ENCODE peak calls at places on chromosomes 13 and 19, in eight cellular contexts. One of them, this sample, is unnamed.

GRCh38 chr19:45123440-45123850 is 30.5 kb downstream of the PPP1R37 start:
- DNase-seq in pulmonary artery endothelial cell: no peak
- DNase-seq in posterior vena cava: no peak
- DNase-seq in GM13976: no peak
- DNase-seq in cardiac muscle cell: no peak
- DNase-seq in hepatic stellate cell: no peak
- DNase-seq in NCI-H774: no peak
- DNase-seq in activated CD4-positive, alpha-beta T cell treated with anti-CD3 and anti-CD28 coated beads, Interleukin-2, amount 10 ng/mL, durations not matched to agents 7 days and 5 days: no peak
- DNase-seq in this sample: no peak

GRCh38 chr13:49858183-49858856 is 65.8 kb upstream of the KPNA3 start:
- DNase-seq in NCI-H774: no peak
- DNase-seq in GM13976: no peak
- DNase-seq in activated CD4-positive, alpha-beta T cell treated with anti-CD3 and anti-CD28 coated beads, Interleukin-2, amount 10 ng/mL, durations not matched to agents 7 days and 5 days: no peak
- DNase-seq in cardiac muscle cell: no peak
- DNase-seq in pulmonary artery endothelial cell: no peak
- DNase-seq in hepatic stellate cell: peak
- DNase-seq in posterior vena cava: no peak
- DNase-seq in this sample: no peak

GRCh38 chr19:17902701-17903100 is 30.1 kb upstream of the CCDC124 start:
- DNase-seq in hepatic stellate cell: no peak
- DNase-seq in pulmonary artery endothelial cell: no peak
- DNase-seq in posterior vena cava: no peak
- DNase-seq in NCI-H774: no peak
- DNase-seq in GM13976: peak
- DNase-seq in cardiac muscle cell: no peak
- DNase-seq in activated CD4-positive, alpha-beta T cell treated with anti-CD3 and anti-CD28 coated beads, Interleukin-2, amount 10 ng/mL, durations not matched to agents 7 days and 5 days: no peak
- DNase-seq in this sample: no peak

GRCh38 chr19:11496391-11497163 is 9.1 kb downstream of the ZNF653 start:
- DNase-seq in NCI-H774: no peak
- DNase-seq in cardiac muscle cell: peak
- DNase-seq in pulmonary artery endothelial cell: peak
- DNase-seq in hepatic stellate cell: peak
- DNase-seq in posterior vena cava: peak
- DNase-seq in GM13976: peak
- DNase-seq in activated CD4-positive, alpha-beta T cell treated with anti-CD3 and anti-CD28 coated beads, Interleukin-2, amount 10 ng/mL, durations not matched to agents 7 days and 5 days: peak
- DNase-seq in this sample: peak

GRCh38 chr13:56351041-56351440 is 789.7 kb upstream of the PRR20A start:
- DNase-seq in cardiac muscle cell: peak
- DNase-seq in activated CD4-positive, alpha-beta T cell treated with anti-CD3 and anti-CD28 coated beads, Interleukin-2, amount 10 ng/mL, durations not matched to agents 7 days and 5 days: no peak
- DNase-seq in pulmonary artery endothelial cell: no peak
- DNase-seq in NCI-H774: no peak
- DNase-seq in GM13976: no peak
- DNase-seq in hepatic stellate cell: no peak
- DNase-seq in posterior vena cava: no peak
- DNase-seq in this sample: no peak

GRCh38 chr13:75180805-75181455 is 301.0 kb downstream of the TBC1D4 start:
- DNase-seq in pulmonary artery endothelial cell: no peak
- DNase-seq in NCI-H774: no peak
- DNase-seq in posterior vena cava: no peak
- DNase-seq in cardiac muscle cell: no peak
- DNase-seq in hepatic stellate cell: peak
- DNase-seq in activated CD4-positive, alpha-beta T cell treated with anti-CD3 and anti-CD28 coated beads, Interleukin-2, amount 10 ng/mL, durations not matched to agents 7 days and 5 days: no peak
- DNase-seq in GM13976: no peak
- DNase-seq in this sample: no peak

GRCh38 chr13:112885782-112886268 is 83.2 kb upstream of the MCF2L start:
- DNase-seq in hepatic stellate cell: peak
- DNase-seq in NCI-H774: peak
- DNase-seq in posterior vena cava: peak
- DNase-seq in cardiac muscle cell: peak
- DNase-seq in pulmonary artery endothelial cell: peak
- DNase-seq in GM13976: no peak
- DNase-seq in activated CD4-positive, alpha-beta T cell treated with anti-CD3 and anti-CD28 coated beads, Interleukin-2, amount 10 ng/mL, durations not matched to agents 7 days and 5 days: no peak
- DNase-seq in this sample: no peak

GRCh38 chr13:75362026-75362425 is 119.9 kb downstream of the TBC1D4 start:
- DNase-seq in activated CD4-positive, alpha-beta T cell treated with anti-CD3 and anti-CD28 coated beads, Interleukin-2, amount 10 ng/mL, durations not matched to agents 7 days and 5 days: no peak
- DNase-seq in hepatic stellate cell: no peak
- DNase-seq in NCI-H774: no peak
- DNase-seq in cardiac muscle cell: no peak
- DNase-seq in posterior vena cava: peak
- DNase-seq in pulmonary artery endothelial cell: no peak
- DNase-seq in GM13976: no peak
- DNase-seq in this sample: no peak

GRCh38 chr19:17658666-17659065 is 29.5 kb downstream of the UNC13A start:
- DNase-seq in activated CD4-positive, alpha-beta T cell treated with anti-CD3 and anti-CD28 coated beads, Interleukin-2, amount 10 ng/mL, durations not matched to agents 7 days and 5 days: no peak
- DNase-seq in NCI-H774: no peak
- DNase-seq in cardiac muscle cell: no peak
- DNase-seq in posterior vena cava: no peak
- DNase-seq in GM13976: no peak
- DNase-seq in hepatic stellate cell: no peak
- DNase-seq in pulmonary artery endothelial cell: no peak
- DNase-seq in this sample: no peak

GRCh38 chr19:45591004-45591637 is 6.5 kb upstream of the OPA3 start:
- DNase-seq in NCI-H774: peak
- DNase-seq in GM13976: peak
- DNase-seq in hepatic stellate cell: no peak
- DNase-seq in cardiac muscle cell: peak
- DNase-seq in pulmonary artery endothelial cell: no peak
- DNase-seq in posterior vena cava: peak
- DNase-seq in activated CD4-positive, alpha-beta T cell treated with anti-CD3 and anti-CD28 coated beads, Interleukin-2, amount 10 ng/mL, durations not matched to agents 7 days and 5 days: peak
- DNase-seq in this sample: peak

GRCh38 chr19:22545751-22546150 is 88.4 kb upstream of the ZNF492 start:
- DNase-seq in activated CD4-positive, alpha-beta T cell treated with anti-CD3 and anti-CD28 coated beads, Interleukin-2, amount 10 ng/mL, durations not matched to agents 7 days and 5 days: peak
- DNase-seq in hepatic stellate cell: peak
- DNase-seq in posterior vena cava: peak
- DNase-seq in cardiac muscle cell: no peak
- DNase-seq in NCI-H774: no peak
- DNase-seq in GM13976: peak
- DNase-seq in pulmonary artery endothelial cell: no peak
- DNase-seq in this sample: peak

GRCh38 chr13:21006141-21007005 is 55.0 kb downstream of the LATS2 start:
- DNase-seq in GM13976: no peak
- DNase-seq in posterior vena cava: no peak
- DNase-seq in activated CD4-positive, alpha-beta T cell treated with anti-CD3 and anti-CD28 coated beads, Interleukin-2, amount 10 ng/mL, durations not matched to agents 7 days and 5 days: no peak
- DNase-seq in hepatic stellate cell: no peak
- DNase-seq in pulmonary artery endothelial cell: no peak
- DNase-seq in cardiac muscle cell: no peak
- DNase-seq in NCI-H774: no peak
- DNase-seq in this sample: no peak

GRCh38 chr19:14519860-14520407 is 1.7 kb upstream of the DNAJB1 start:
- DNase-seq in pulmonary artery endothelial cell: peak
- DNase-seq in GM13976: no peak
- DNase-seq in activated CD4-positive, alpha-beta T cell treated with anti-CD3 and anti-CD28 coated beads, Interleukin-2, amount 10 ng/mL, durations not matched to agents 7 days and 5 days: no peak
- DNase-seq in cardiac muscle cell: no peak
- DNase-seq in hepatic stellate cell: no peak
- DNase-seq in posterior vena cava: no peak
- DNase-seq in NCI-H774: no peak
- DNase-seq in this sample: no peak

GRCh38 chr13:95341441-95341840 is 40.2 kb upstream of the ABCC4 start:
- DNase-seq in activated CD4-positive, alpha-beta T cell treated with anti-CD3 and anti-CD28 coated beads, Interleukin-2, amount 10 ng/mL, durations not matched to agents 7 days and 5 days: no peak
- DNase-seq in GM13976: no peak
- DNase-seq in pulmonary artery endothelial cell: no peak
- DNase-seq in NCI-H774: no peak
- DNase-seq in hepatic stellate cell: no peak
- DNase-seq in cardiac muscle cell: no peak
- DNase-seq in posterior vena cava: no peak
- DNase-seq in this sample: no peak

GRCh38 chr19:44738161-44738535 is 10.4 kb upstream of the BCL3 start:
- DNase-seq in activated CD4-positive, alpha-beta T cell treated with anti-CD3 and anti-CD28 coated beads, Interleukin-2, amount 10 ng/mL, durations not matched to agents 7 days and 5 days: no peak
- DNase-seq in cardiac muscle cell: no peak
- DNase-seq in posterior vena cava: no peak
- DNase-seq in GM13976: no peak
- DNase-seq in pulmonary artery endothelial cell: no peak
- DNase-seq in hepatic stellate cell: no peak
- DNase-seq in NCI-H774: no peak
- DNase-seq in this sample: no peak

GRCh38 chr13:68380041-68380973 is 1150.2 kb upstream of the PCDH9 start:
- DNase-seq in NCI-H774: no peak
- DNase-seq in GM13976: no peak
- DNase-seq in cardiac muscle cell: no peak
- DNase-seq in pulmonary artery endothelial cell: no peak
- DNase-seq in activated CD4-positive, alpha-beta T cell treated with anti-CD3 and anti-CD28 coated beads, Interleukin-2, amount 10 ng/mL, durations not matched to agents 7 days and 5 days: no peak
- DNase-seq in hepatic stellate cell: no peak
- DNase-seq in posterior vena cava: no peak
- DNase-seq in this sample: no peak

GRCh38 chr19:12788682-12789097 is 2.6 kb upstream of the JUNB start:
- DNase-seq in cardiac muscle cell: peak
- DNase-seq in NCI-H774: peak
- DNase-seq in pulmonary artery endothelial cell: no peak
- DNase-seq in activated CD4-positive, alpha-beta T cell treated with anti-CD3 and anti-CD28 coated beads, Interleukin-2, amount 10 ng/mL, durations not matched to agents 7 days and 5 days: no peak
- DNase-seq in hepatic stellate cell: peak
- DNase-seq in posterior vena cava: peak
- DNase-seq in GM13976: peak
- DNase-seq in this sample: peak

GRCh38 chr13:44142911-44143665 is 230.5 kb upstream of the SERP2 start:
- DNase-seq in pulmonary artery endothelial cell: no peak
- DNase-seq in hepatic stellate cell: no peak
- DNase-seq in activated CD4-positive, alpha-beta T cell treated with anti-CD3 and anti-CD28 coated beads, Interleukin-2, amount 10 ng/mL, durations not matched to agents 7 days and 5 days: no peak
- DNase-seq in posterior vena cava: no peak
- DNase-seq in NCI-H774: no peak
- DNase-seq in cardiac muscle cell: no peak
- DNase-seq in GM13976: no peak
- DNase-seq in this sample: no peak

GRCh38 chr19:51761696-51762095 is 716 bp downstream of the FPR2 start:
- DNase-seq in NCI-H774: no peak
- DNase-seq in cardiac muscle cell: no peak
- DNase-seq in hepatic stellate cell: no peak
- DNase-seq in activated CD4-positive, alpha-beta T cell treated with anti-CD3 and anti-CD28 coated beads, Interleukin-2, amount 10 ng/mL, durations not matched to agents 7 days and 5 days: no peak
- DNase-seq in pulmonary artery endothelial cell: no peak
- DNase-seq in GM13976: no peak
- DNase-seq in posterior vena cava: no peak
- DNase-seq in this sample: no peak

This sample was measured in RPMI8226.